ENCODE peak calls at places on chromosomes 4 and X, in ten cellular contexts. One of them, this sample, is unnamed.

GRCh38 chr4:177726111-177726510 is 283.9 kb upstream of the AGA start:
- ATAC-seq in central memory CD8-positive, alpha-beta T cell: no peak
- ATAC-seq in SK-N-SH treated with all-trans-retinoic acid at 6 μM for 48 hours: no peak
- ATAC-seq in lower lobe of right lung: no peak
- ATAC-seq in right cardiac atrium: no peak
- ATAC-seq in HepG2: no peak
- ATAC-seq in naive B cell: no peak
- ATAC-seq in RWPE2: peak
- ATAC-seq in T-cell: no peak
- ATAC-seq in pancreas: no peak
- ATAC-seq in this sample: no peak

GRCh38 chrX:71909956-71910355 is 689 bp upstream of the NHSL2 start:
- ATAC-seq in RWPE2: no peak
- ATAC-seq in SK-N-SH treated with all-trans-retinoic acid at 6 μM for 48 hours: peak
- ATAC-seq in right cardiac atrium: no peak
- ATAC-seq in central memory CD8-positive, alpha-beta T cell: no peak
- ATAC-seq in pancreas: no peak
- ATAC-seq in T-cell: no peak
- ATAC-seq in naive B cell: no peak
- ATAC-seq in lower lobe of right lung: no peak
- ATAC-seq in HepG2: peak
- ATAC-seq in this sample: no peak

GRCh38 chr4:35541888-35542213 is 702.5 kb downstream of the ARAP2 start:
- ATAC-seq in HepG2: peak
- ATAC-seq in lower lobe of right lung: no peak
- ATAC-seq in right cardiac atrium: no peak
- ATAC-seq in naive B cell: no peak
- ATAC-seq in T-cell: no peak
- ATAC-seq in pancreas: no peak
- ATAC-seq in SK-N-SH treated with all-trans-retinoic acid at 6 μM for 48 hours: no peak
- ATAC-seq in central memory CD8-positive, alpha-beta T cell: no peak
- ATAC-seq in RWPE2: no peak
- ATAC-seq in this sample: no peak

GRCh38 chrX:140510306-140510676 is 5.4 kb upstream of the SOX3 start:
- ATAC-seq in lower lobe of right lung: no peak
- ATAC-seq in T-cell: no peak
- ATAC-seq in SK-N-SH treated with all-trans-retinoic acid at 6 μM for 48 hours: no peak
- ATAC-seq in HepG2: no peak
- ATAC-seq in pancreas: no peak
- ATAC-seq in right cardiac atrium: no peak
- ATAC-seq in naive B cell: no peak
- ATAC-seq in RWPE2: no peak
- ATAC-seq in central memory CD8-positive, alpha-beta T cell: no peak
- ATAC-seq in this sample: no peak

GRCh38 chr4:15234101-15234500 is 193.7 kb upstream of the C1QTNF7 start:
- ATAC-seq in naive B cell: no peak
- ATAC-seq in RWPE2: peak
- ATAC-seq in pancreas: peak
- ATAC-seq in lower lobe of right lung: peak
- ATAC-seq in right cardiac atrium: no peak
- ATAC-seq in SK-N-SH treated with all-trans-retinoic acid at 6 μM for 48 hours: peak
- ATAC-seq in HepG2: no peak
- ATAC-seq in central memory CD8-positive, alpha-beta T cell: no peak
- ATAC-seq in T-cell: peak
- ATAC-seq in this sample: no peak

GRCh38 chrX:148942754-148943153 is 442.3 kb downstream of the AFF2 start:
- ATAC-seq in SK-N-SH treated with all-trans-retinoic acid at 6 μM for 48 hours: no peak
- ATAC-seq in HepG2: no peak
- ATAC-seq in central memory CD8-positive, alpha-beta T cell: no peak
- ATAC-seq in T-cell: no peak
- ATAC-seq in RWPE2: no peak
- ATAC-seq in pancreas: no peak
- ATAC-seq in right cardiac atrium: no peak
- ATAC-seq in lower lobe of right lung: no peak
- ATAC-seq in naive B cell: no peak
- ATAC-seq in this sample: no peak

GRCh38 chrX:123797543-123798447 is 62.1 kb upstream of the XIAP start:
- ATAC-seq in lower lobe of right lung: no peak
- ATAC-seq in RWPE2: no peak
- ATAC-seq in central memory CD8-positive, alpha-beta T cell: no peak
- ATAC-seq in HepG2: peak
- ATAC-seq in pancreas: no peak
- ATAC-seq in right cardiac atrium: no peak
- ATAC-seq in naive B cell: no peak
- ATAC-seq in SK-N-SH treated with all-trans-retinoic acid at 6 μM for 48 hours: peak
- ATAC-seq in T-cell: no peak
- ATAC-seq in this sample: peak

GRCh38 chr4:33924239-33924638 is 2320.1 kb downstream of the ARAP2 start:
- ATAC-seq in right cardiac atrium: no peak
- ATAC-seq in T-cell: no peak
- ATAC-seq in lower lobe of right lung: no peak
- ATAC-seq in central memory CD8-positive, alpha-beta T cell: no peak
- ATAC-seq in SK-N-SH treated with all-trans-retinoic acid at 6 μM for 48 hours: no peak
- ATAC-seq in RWPE2: peak
- ATAC-seq in naive B cell: no peak
- ATAC-seq in HepG2: no peak
- ATAC-seq in pancreas: no peak
- ATAC-seq in this sample: no peak

GRCh38 chr4:1855334-1856070 is 454 bp downstream of the LETM1 start:
- ATAC-seq in HepG2: peak
- ATAC-seq in T-cell: peak
- ATAC-seq in central memory CD8-positive, alpha-beta T cell: peak
- ATAC-seq in pancreas: peak
- ATAC-seq in right cardiac atrium: peak
- ATAC-seq in lower lobe of right lung: peak
- ATAC-seq in RWPE2: peak
- ATAC-seq in naive B cell: peak
- ATAC-seq in SK-N-SH treated with all-trans-retinoic acid at 6 μM for 48 hours: no peak
- ATAC-seq in this sample: peak

GRCh38 chrX:43615677-43616076 is 40.4 kb upstream of the MAOA start:
- ATAC-seq in RWPE2: no peak
- ATAC-seq in SK-N-SH treated with all-trans-retinoic acid at 6 μM for 48 hours: no peak
- ATAC-seq in T-cell: no peak
- ATAC-seq in central memory CD8-positive, alpha-beta T cell: no peak
- ATAC-seq in pancreas: no peak
- ATAC-seq in right cardiac atrium: peak
- ATAC-seq in naive B cell: no peak
- ATAC-seq in HepG2: no peak
- ATAC-seq in lower lobe of right lung: no peak
- ATAC-seq in this sample: no peak

GRCh38 chr4:176002007-176002623 is 63.5 kb upstream of the WDR17 start:
- ATAC-seq in SK-N-SH treated with all-trans-retinoic acid at 6 μM for 48 hours: peak
- ATAC-seq in pancreas: peak
- ATAC-seq in HepG2: peak
- ATAC-seq in lower lobe of right lung: peak
- ATAC-seq in RWPE2: peak
- ATAC-seq in naive B cell: peak
- ATAC-seq in T-cell: no peak
- ATAC-seq in right cardiac atrium: peak
- ATAC-seq in central memory CD8-positive, alpha-beta T cell: no peak
- ATAC-seq in this sample: peak

GRCh38 chrX:42837747-42838146 is 59.8 kb upstream of the PPP1R2C start:
- ATAC-seq in HepG2: no peak
- ATAC-seq in RWPE2: no peak
- ATAC-seq in central memory CD8-positive, alpha-beta T cell: no peak
- ATAC-seq in pancreas: no peak
- ATAC-seq in lower lobe of right lung: no peak
- ATAC-seq in right cardiac atrium: no peak
- ATAC-seq in SK-N-SH treated with all-trans-retinoic acid at 6 μM for 48 hours: no peak
- ATAC-seq in naive B cell: peak
- ATAC-seq in T-cell: peak
- ATAC-seq in this sample: peak

GRCh38 chr4:112086036-112086434 is 59.2 kb upstream of the FAM241A start:
- ATAC-seq in lower lobe of right lung: no peak
- ATAC-seq in SK-N-SH treated with all-trans-retinoic acid at 6 μM for 48 hours: no peak
- ATAC-seq in naive B cell: no peak
- ATAC-seq in RWPE2: no peak
- ATAC-seq in central memory CD8-positive, alpha-beta T cell: no peak
- ATAC-seq in T-cell: no peak
- ATAC-seq in right cardiac atrium: no peak
- ATAC-seq in HepG2: no peak
- ATAC-seq in pancreas: no peak
- ATAC-seq in this sample: no peak

GRCh38 chr4:15756361-15756861 is 21.7 kb upstream of the CD38 start:
- ATAC-seq in right cardiac atrium: no peak
- ATAC-seq in central memory CD8-positive, alpha-beta T cell: peak
- ATAC-seq in T-cell: peak
- ATAC-seq in pancreas: no peak
- ATAC-seq in RWPE2: peak
- ATAC-seq in lower lobe of right lung: peak
- ATAC-seq in naive B cell: peak
- ATAC-seq in SK-N-SH treated with all-trans-retinoic acid at 6 μM for 48 hours: no peak
- ATAC-seq in HepG2: peak
- ATAC-seq in this sample: peak

GRCh38 chr4:42646999-42647541 is 9.8 kb downstream of the ATP8A1 start:
- ATAC-seq in SK-N-SH treated with all-trans-retinoic acid at 6 μM for 48 hours: no peak
- ATAC-seq in RWPE2: no peak
- ATAC-seq in central memory CD8-positive, alpha-beta T cell: peak
- ATAC-seq in lower lobe of right lung: no peak
- ATAC-seq in pancreas: no peak
- ATAC-seq in T-cell: peak
- ATAC-seq in naive B cell: no peak
- ATAC-seq in right cardiac atrium: no peak
- ATAC-seq in HepG2: no peak
- ATAC-seq in this sample: no peak

GRCh38 chr4:57095245-57095644 is 14.9 kb downstream of the IGFBP7 start:
- ATAC-seq in naive B cell: no peak
- ATAC-seq in RWPE2: no peak
- ATAC-seq in T-cell: no peak
- ATAC-seq in HepG2: no peak
- ATAC-seq in central memory CD8-positive, alpha-beta T cell: no peak
- ATAC-seq in SK-N-SH treated with all-trans-retinoic acid at 6 μM for 48 hours: no peak
- ATAC-seq in pancreas: no peak
- ATAC-seq in lower lobe of right lung: no peak
- ATAC-seq in right cardiac atrium: no peak
- ATAC-seq in this sample: no peak

GRCh38 chr4:118950929-118951570 is 62.4 kb downstream of the SYNPO2 start:
- ATAC-seq in lower lobe of right lung: no peak
- ATAC-seq in naive B cell: no peak
- ATAC-seq in central memory CD8-positive, alpha-beta T cell: no peak
- ATAC-seq in RWPE2: no peak
- ATAC-seq in right cardiac atrium: peak
- ATAC-seq in T-cell: no peak
- ATAC-seq in HepG2: no peak
- ATAC-seq in SK-N-SH treated with all-trans-retinoic acid at 6 μM for 48 hours: no peak
- ATAC-seq in pancreas: no peak
- ATAC-seq in this sample: no peak

GRCh38 chr4:8052160-8052691 is 106.4 kb downstream of the ABLIM2 start:
- ATAC-seq in T-cell: no peak
- ATAC-seq in right cardiac atrium: no peak
- ATAC-seq in naive B cell: no peak
- ATAC-seq in SK-N-SH treated with all-trans-retinoic acid at 6 μM for 48 hours: no peak
- ATAC-seq in lower lobe of right lung: no peak
- ATAC-seq in pancreas: no peak
- ATAC-seq in central memory CD8-positive, alpha-beta T cell: no peak
- ATAC-seq in RWPE2: no peak
- ATAC-seq in HepG2: no peak
- ATAC-seq in this sample: no peak

GRCh38 chrX:1581132-1581531 is 10.3 kb upstream of the AKAP17A start:
- ATAC-seq in central memory CD8-positive, alpha-beta T cell: peak
- ATAC-seq in right cardiac atrium: peak
- ATAC-seq in T-cell: peak
- ATAC-seq in HepG2: peak
- ATAC-seq in RWPE2: peak
- ATAC-seq in naive B cell: peak
- ATAC-seq in SK-N-SH treated with all-trans-retinoic acid at 6 μM for 48 hours: peak
- ATAC-seq in lower lobe of right lung: peak
- ATAC-seq in pancreas: peak
- ATAC-seq in this sample: peak

GRCh38 chr4:86482851-86483490 is 111.1 kb upstream of the PTPN13 start:
- ATAC-seq in lower lobe of right lung: no peak
- ATAC-seq in T-cell: no peak
- ATAC-seq in naive B cell: no peak
- ATAC-seq in RWPE2: peak
- ATAC-seq in pancreas: no peak
- ATAC-seq in right cardiac atrium: no peak
- ATAC-seq in SK-N-SH treated with all-trans-retinoic acid at 6 μM for 48 hours: peak
- ATAC-seq in central memory CD8-positive, alpha-beta T cell: no peak
- ATAC-seq in HepG2: no peak
- ATAC-seq in this sample: peak